ENCODE peak calls at places on chromosome 6, in nine cellular contexts. One of them, this sample, is unnamed.

GRCh38 chr6:1295420-1295819 is 16.5 kb upstream of the FOXQ1 start:
- DNase-seq in progenitor cell of endocrine pancreas: no peak
- DNase-seq in heart right ventricle: no peak
- DNase-seq in uterus: no peak
- DNase-seq in adrenal gland: no peak
- DNase-seq in bronchial epithelial cell: no peak
- DNase-seq in OCI-LY7: no peak
- DNase-seq in cardiac fibroblast: no peak
- DNase-seq in lung: no peak
- DNase-seq in this sample: no peak

GRCh38 chr6:9583946-9584345 is 830.9 kb downstream of the TFAP2A start:
- DNase-seq in adrenal gland: no peak
- DNase-seq in heart right ventricle: no peak
- DNase-seq in uterus: no peak
- DNase-seq in OCI-LY7: no peak
- DNase-seq in lung: no peak
- DNase-seq in progenitor cell of endocrine pancreas: no peak
- DNase-seq in cardiac fibroblast: no peak
- DNase-seq in bronchial epithelial cell: peak; percentile 43
- DNase-seq in this sample: no peak

GRCh38 chr6:103672169-103672568 is 1187.5 kb downstream of the HACE1 start:
- DNase-seq in uterus: no peak
- DNase-seq in adrenal gland: no peak
- DNase-seq in progenitor cell of endocrine pancreas: no peak
- DNase-seq in cardiac fibroblast: no peak
- DNase-seq in lung: no peak
- DNase-seq in heart right ventricle: no peak
- DNase-seq in OCI-LY7: no peak
- DNase-seq in bronchial epithelial cell: peak; percentile 8
- DNase-seq in this sample: no peak

GRCh38 chr6:148419430-148419829 is 76.8 kb downstream of the SASH1 start:
- DNase-seq in OCI-LY7: no peak
- DNase-seq in adrenal gland: no peak
- DNase-seq in uterus: no peak
- DNase-seq in lung: no peak
- DNase-seq in cardiac fibroblast: no peak
- DNase-seq in bronchial epithelial cell: no peak
- DNase-seq in heart right ventricle: no peak
- DNase-seq in progenitor cell of endocrine pancreas: no peak
- DNase-seq in this sample: no peak

GRCh38 chr6:16949696-16950095 is 152.2 kb upstream of the STMND1 start:
- DNase-seq in lung: no peak
- DNase-seq in cardiac fibroblast: peak; percentile 65
- DNase-seq in adrenal gland: no peak
- DNase-seq in heart right ventricle: no peak
- DNase-seq in uterus: no peak
- DNase-seq in bronchial epithelial cell: no peak
- DNase-seq in OCI-LY7: no peak
- DNase-seq in progenitor cell of endocrine pancreas: no peak
- DNase-seq in this sample: peak; percentile 28

GRCh38 chr6:5582758-5583157 is 321.4 kb downstream of the FARS2 start:
- DNase-seq in cardiac fibroblast: peak; percentile 7
- DNase-seq in heart right ventricle: no peak
- DNase-seq in bronchial epithelial cell: no peak
- DNase-seq in OCI-LY7: no peak
- DNase-seq in progenitor cell of endocrine pancreas: no peak
- DNase-seq in adrenal gland: no peak
- DNase-seq in lung: no peak
- DNase-seq in uterus: no peak
- DNase-seq in this sample: no peak

GRCh38 chr6:52286798-52287432 is 2.4 kb upstream of the MCM3 start:
- DNase-seq in adrenal gland: peak; percentile 62
- DNase-seq in lung: peak; percentile 75
- DNase-seq in uterus: no peak
- DNase-seq in OCI-LY7: peak; percentile 80
- DNase-seq in heart right ventricle: peak; percentile 63
- DNase-seq in bronchial epithelial cell: peak; percentile 62
- DNase-seq in progenitor cell of endocrine pancreas: peak; percentile 24
- DNase-seq in cardiac fibroblast: peak; percentile 76
- DNase-seq in this sample: peak; percentile 70

GRCh38 chr6:141809901-141810300 is 322.8 kb upstream of the GJE1 start:
- DNase-seq in progenitor cell of endocrine pancreas: no peak
- DNase-seq in adrenal gland: no peak
- DNase-seq in cardiac fibroblast: no peak
- DNase-seq in uterus: no peak
- DNase-seq in bronchial epithelial cell: no peak
- DNase-seq in lung: no peak
- DNase-seq in heart right ventricle: no peak
- DNase-seq in OCI-LY7: no peak
- DNase-seq in this sample: no peak

DNA sequence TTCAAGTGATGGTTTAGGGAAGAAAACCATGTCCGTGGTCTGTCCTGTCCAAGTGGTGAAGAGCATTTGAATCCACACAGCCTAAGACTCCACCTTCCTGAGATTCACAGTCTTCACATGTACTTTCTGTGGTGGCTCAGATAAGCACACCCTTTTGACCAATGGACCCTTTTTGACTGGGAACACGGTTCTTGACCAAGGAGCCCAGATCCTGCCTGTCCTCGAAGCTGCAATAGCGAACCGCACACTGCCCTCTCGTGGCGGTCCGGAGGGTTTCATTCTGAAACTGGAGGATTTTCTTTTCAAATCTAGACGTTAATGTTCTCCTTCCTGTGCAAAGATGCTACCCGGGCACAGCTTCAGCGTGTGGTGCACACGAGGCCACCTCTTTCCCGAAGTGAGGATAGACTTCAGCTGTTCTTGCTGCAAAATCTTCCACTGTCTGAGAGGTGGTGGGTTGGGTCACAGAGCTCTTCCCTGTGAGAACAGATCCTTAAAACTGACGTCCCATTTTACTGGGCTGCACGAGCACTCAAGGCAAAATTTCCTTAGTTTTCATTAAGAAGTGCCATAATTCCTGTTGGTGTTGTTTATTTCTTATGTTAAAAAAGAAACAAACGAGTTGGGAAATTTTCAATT is 90.5 kb downstream of the SYNJ2 start:
- DNase-seq in bronchial epithelial cell: peak; percentile 49
- DNase-seq in progenitor cell of endocrine pancreas: peak; percentile 55
- DNase-seq in uterus: peak; percentile 79
- DNase-seq in adrenal gland: peak; percentile 69
- DNase-seq in cardiac fibroblast: peak; percentile 85
- DNase-seq in OCI-LY7: peak; percentile 58
- DNase-seq in heart right ventricle: peak; percentile 74
- DNase-seq in lung: peak; percentile 70
- DNase-seq in this sample: peak; percentile 72
- TF ChIP-seq CTCF in bronchial epithelial cell: peak; percentile 82
- TF ChIP-seq CTCF in progenitor cell of endocrine pancreas: peak; percentile 88
- TF ChIP-seq CTCF in uterus: peak; percentile 85
- TF ChIP-seq CTCF in adrenal gland: peak; percentile 83
- TF ChIP-seq CTCF in cardiac fibroblast: peak; percentile 82
- TF ChIP-seq CTCF in OCI-LY7: peak; percentile 90
- TF ChIP-seq CTCF in heart right ventricle: peak; percentile 81
- TF ChIP-seq CTCF in lung: peak; percentile 81
- TF ChIP-seq CTCF in this sample: peak; percentile 97

GRCh38 chr6:15775741-15776140 is 112.9 kb upstream of the DTNBP1 start:
- DNase-seq in adrenal gland: no peak
- DNase-seq in progenitor cell of endocrine pancreas: no peak
- DNase-seq in uterus: no peak
- DNase-seq in cardiac fibroblast: peak; percentile 4
- DNase-seq in lung: no peak
- DNase-seq in bronchial epithelial cell: no peak
- DNase-seq in OCI-LY7: no peak
- DNase-seq in heart right ventricle: no peak
- DNase-seq in this sample: no peak

GRCh38 chr6:15774011-15774410 is 111.2 kb upstream of the DTNBP1 start:
- DNase-seq in bronchial epithelial cell: no peak
- DNase-seq in adrenal gland: no peak
- DNase-seq in uterus: no peak
- DNase-seq in OCI-LY7: no peak
- DNase-seq in heart right ventricle: no peak
- DNase-seq in lung: no peak
- DNase-seq in progenitor cell of endocrine pancreas: no peak
- DNase-seq in cardiac fibroblast: no peak
- DNase-seq in this sample: no peak

GRCh38 chr6:15769471-15770088 is 106.8 kb upstream of the DTNBP1 start:
- DNase-seq in lung: no peak
- DNase-seq in cardiac fibroblast: no peak
- DNase-seq in heart right ventricle: no peak
- DNase-seq in bronchial epithelial cell: no peak
- DNase-seq in adrenal gland: no peak
- DNase-seq in OCI-LY7: no peak
- DNase-seq in progenitor cell of endocrine pancreas: no peak
- DNase-seq in uterus: no peak
- DNase-seq in this sample: no peak

GRCh38 chr6:15775076-15775634 is 112.3 kb upstream of the DTNBP1 start:
- DNase-seq in OCI-LY7: no peak
- DNase-seq in heart right ventricle: no peak
- DNase-seq in adrenal gland: no peak
- DNase-seq in progenitor cell of endocrine pancreas: no peak
- DNase-seq in cardiac fibroblast: no peak
- DNase-seq in uterus: no peak
- DNase-seq in bronchial epithelial cell: no peak
- DNase-seq in lung: no peak
- DNase-seq in this sample: no peak

DNA sequence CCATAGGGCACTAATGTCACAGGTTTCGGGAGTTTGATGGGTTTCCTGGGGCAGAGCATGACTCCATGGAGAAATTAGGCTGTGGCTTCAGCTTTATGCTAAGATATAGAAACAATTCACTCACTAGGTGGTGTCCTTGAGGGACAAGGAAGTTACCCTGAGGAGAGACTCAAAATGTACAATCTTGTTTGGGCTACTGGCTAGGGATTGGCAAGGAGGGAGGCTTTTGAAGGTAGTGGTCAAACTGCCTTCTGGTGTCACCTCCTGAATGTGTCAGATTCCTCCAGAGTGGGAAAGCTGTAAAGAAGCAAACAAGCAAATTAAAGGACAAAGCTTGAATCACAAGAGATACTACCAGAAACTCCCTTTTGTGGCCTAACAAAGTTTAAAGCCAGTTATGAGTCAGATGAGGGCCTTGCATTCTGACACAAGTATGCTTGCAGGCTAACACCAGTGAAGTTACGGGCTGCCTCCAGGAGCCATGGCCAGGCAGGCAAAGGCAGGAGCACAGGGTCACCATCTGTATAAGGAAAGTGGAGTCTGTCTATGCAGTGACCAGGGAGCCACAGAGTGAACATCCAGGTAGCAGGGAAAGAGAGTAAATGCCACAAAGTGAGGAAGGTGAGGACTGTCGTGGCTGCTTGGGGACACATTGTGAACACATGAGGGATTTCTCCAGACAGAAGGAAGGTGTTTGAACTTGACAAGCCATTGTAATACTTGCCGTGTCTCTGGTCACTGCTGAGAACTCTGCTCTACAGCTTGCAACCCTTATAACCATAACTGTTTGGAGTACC is 107.7 kb upstream of the DTNBP1 start:
- DNase-seq in cardiac fibroblast: peak; percentile 37
- DNase-seq in uterus: no peak
- DNase-seq in bronchial epithelial cell: no peak
- DNase-seq in lung: no peak
- DNase-seq in progenitor cell of endocrine pancreas: no peak
- DNase-seq in OCI-LY7: peak; percentile 2
- DNase-seq in heart right ventricle: no peak
- DNase-seq in adrenal gland: peak; percentile 35
- DNase-seq in this sample: peak; percentile 8
- TF ChIP-seq CTCF in cardiac fibroblast: no peak
- TF ChIP-seq CTCF in uterus: no peak
- TF ChIP-seq CTCF in bronchial epithelial cell: no peak
- TF ChIP-seq CTCF in lung: no peak
- TF ChIP-seq CTCF in progenitor cell of endocrine pancreas: no peak
- TF ChIP-seq CTCF in OCI-LY7: no peak
- TF ChIP-seq CTCF in heart right ventricle: no peak
- TF ChIP-seq CTCF in adrenal gland: no peak
- TF ChIP-seq CTCF in this sample: no peak

GRCh38 chr6:167103041-167103816 is 19.7 kb upstream of the CCR6 start:
- DNase-seq in adrenal gland: no peak
- DNase-seq in OCI-LY7: peak; percentile 90
- DNase-seq in heart right ventricle: no peak
- DNase-seq in lung: no peak
- DNase-seq in uterus: no peak
- DNase-seq in progenitor cell of endocrine pancreas: no peak
- DNase-seq in bronchial epithelial cell: no peak
- DNase-seq in cardiac fibroblast: no peak
- DNase-seq in this sample: no peak

GRCh38 chr6:167106401-167106800 is 16.5 kb upstream of the CCR6 start:
- DNase-seq in bronchial epithelial cell: no peak
- DNase-seq in adrenal gland: no peak
- DNase-seq in heart right ventricle: no peak
- DNase-seq in OCI-LY7: no peak
- DNase-seq in lung: no peak
- DNase-seq in uterus: no peak
- DNase-seq in cardiac fibroblast: no peak
- DNase-seq in progenitor cell of endocrine pancreas: no peak
- DNase-seq in this sample: no peak

GRCh38 chr6:167107787-167108186 is 15.1 kb upstream of the CCR6 start:
- DNase-seq in uterus: no peak
- DNase-seq in progenitor cell of endocrine pancreas: no peak
- DNase-seq in bronchial epithelial cell: no peak
- DNase-seq in lung: no peak
- DNase-seq in adrenal gland: no peak
- DNase-seq in heart right ventricle: no peak
- DNase-seq in OCI-LY7: no peak
- DNase-seq in cardiac fibroblast: no peak
- DNase-seq in this sample: no peak

GRCh38 chr6:167104388-167104787 is 18.5 kb upstream of the CCR6 start:
- DNase-seq in bronchial epithelial cell: no peak
- DNase-seq in cardiac fibroblast: no peak
- DNase-seq in OCI-LY7: no peak
- DNase-seq in adrenal gland: no peak
- DNase-seq in uterus: no peak
- DNase-seq in lung: no peak
- DNase-seq in heart right ventricle: no peak
- DNase-seq in progenitor cell of endocrine pancreas: no peak
- DNase-seq in this sample: no peak

DNA sequence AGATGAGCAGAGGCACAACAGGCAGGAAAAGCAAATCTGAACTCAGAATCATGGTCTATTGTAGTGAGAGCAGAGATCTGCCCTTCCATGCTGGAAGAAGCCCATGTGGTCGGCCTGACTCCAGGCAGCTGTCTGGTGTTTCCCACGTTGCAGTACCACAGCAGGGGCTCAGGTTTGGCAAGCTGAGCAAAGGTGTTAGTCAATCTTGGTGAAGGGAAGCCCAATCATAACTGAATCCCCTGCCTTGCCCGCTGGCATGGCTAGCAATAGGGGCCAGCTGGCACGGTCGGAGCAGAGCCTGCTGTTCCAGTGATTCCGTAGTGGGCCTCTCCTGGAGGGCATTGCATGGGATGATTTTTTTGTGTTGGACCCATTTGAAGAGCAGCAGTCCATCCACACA is 17.8 kb upstream of the CCR6 start:
- DNase-seq in bronchial epithelial cell: no peak
- DNase-seq in uterus: no peak
- DNase-seq in OCI-LY7: no peak
- DNase-seq in adrenal gland: no peak
- DNase-seq in cardiac fibroblast: no peak
- DNase-seq in heart right ventricle: no peak
- DNase-seq in progenitor cell of endocrine pancreas: no peak
- DNase-seq in lung: no peak
- DNase-seq in this sample: no peak
- TF ChIP-seq CTCF in bronchial epithelial cell: no peak
- TF ChIP-seq CTCF in uterus: no peak
- TF ChIP-seq CTCF in OCI-LY7: no peak
- TF ChIP-seq CTCF in adrenal gland: no peak
- TF ChIP-seq CTCF in cardiac fibroblast: no peak
- TF ChIP-seq CTCF in heart right ventricle: no peak
- TF ChIP-seq CTCF in progenitor cell of endocrine pancreas: no peak
- TF ChIP-seq CTCF in lung: no peak
- TF ChIP-seq CTCF in this sample: no peak

DNA sequence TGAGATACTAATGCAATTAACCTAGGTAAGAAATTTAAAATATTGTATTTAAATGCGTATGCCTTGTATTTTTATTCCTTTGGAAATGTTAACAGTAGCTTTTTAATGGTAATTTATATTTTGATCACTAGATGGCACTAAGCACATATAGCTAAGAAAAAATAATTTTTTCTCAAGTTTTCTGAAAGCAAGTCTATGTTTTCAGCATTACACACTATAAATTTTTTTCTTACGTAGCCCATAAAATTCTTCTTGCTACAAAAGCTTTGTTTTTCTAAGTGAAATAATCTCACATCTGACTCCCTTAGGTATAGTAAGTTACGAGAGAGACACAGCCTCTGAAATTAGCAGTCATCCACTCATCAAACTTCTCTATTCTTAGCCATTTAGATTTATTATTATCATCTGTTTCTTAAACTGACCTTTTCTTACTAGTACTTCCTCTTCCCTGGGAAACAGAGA is 35.7 kb downstream of the TSPYL4 start:
- DNase-seq in progenitor cell of endocrine pancreas: no peak
- DNase-seq in uterus: no peak
- DNase-seq in heart right ventricle: no peak
- DNase-seq in bronchial epithelial cell: peak; percentile 46
- DNase-seq in cardiac fibroblast: peak; percentile 37
- DNase-seq in OCI-LY7: peak; percentile 33
- DNase-seq in adrenal gland: no peak
- DNase-seq in lung: no peak
- DNase-seq in this sample: peak; percentile 43
- TF ChIP-seq CTCF in progenitor cell of endocrine pancreas: peak; percentile 65
- TF ChIP-seq CTCF in uterus: peak; percentile 44
- TF ChIP-seq CTCF in heart right ventricle: peak; percentile 62
- TF ChIP-seq CTCF in bronchial epithelial cell: peak; percentile 16
- TF ChIP-seq CTCF in cardiac fibroblast: peak; percentile 45
- TF ChIP-seq CTCF in OCI-LY7: peak; percentile 89
- TF ChIP-seq CTCF in adrenal gland: peak; percentile 62
- TF ChIP-seq CTCF in lung: no peak
- TF ChIP-seq CTCF in this sample: peak; percentile 85

This sample was measured in HFFc6.